ENCODE peak calls at places on chromosome 15, in four cellular contexts. Z, W, V and E are unnamed samples.

GRCh38 chr15:60675763-60676162 is 196.8 kb upstream of the ICE2 start:
- DNase-seq in Z (no peak), W (no peak), V (no peak), E (no peak)

GRCh38 chr15:72229076-72229946 is 1.7 kb downstream of the PKM start:
- DNase-seq in Z (no peak), W (peak), V (peak), E (no peak)

GRCh38 chr15:75321711-75322110 is 14.2 kb upstream of the COMMD4 start:
- DNase-seq in Z (no peak), W (no peak), V (no peak), E (no peak)

GRCh38 chr15:28191832-28192231 is 92.7 kb upstream of the OCA2 start:
- DNase-seq in Z (peak), W (no peak), V (peak), E (no peak)

GRCh38 chr15:48084759-48085420 is 35.9 kb upstream of the SLC24A5 start:
- DNase-seq in Z (peak), W (no peak), V (peak), E (peak)

GRCh38 chr15:28975766-28976179 is 90.0 kb downstream of the APBA2 start:
- DNase-seq in Z (peak), W (no peak), V (peak), E (peak)

GRCh38 chr15:49060710-49061483 is 14.7 kb upstream of the SECISBP2L start:
- DNase-seq in Z (no peak), W (no peak), V (no peak), E (no peak)

GRCh38 chr15:74369084-74369745 is 1.8 kb upstream of the CYP11A1 start:
- DNase-seq in Z (no peak), W (no peak), V (no peak), E (no peak)

GRCh38 chr15:70451861-70452653 is 311.3 kb downstream of the UACA start:
- DNase-seq in Z (no peak), W (no peak), V (peak), E (no peak)

GRCh38 chr15:48992545-48992944 is 28.8 kb upstream of the SHC4 start:
- DNase-seq in Z (no peak), W (peak), V (no peak), E (no peak)

GRCh38 chr15:73891328-73891975 is 18.1 kb downstream of the TBC1D21 start:
- DNase-seq in Z (no peak), W (no peak), V (no peak), E (no peak)

GRCh38 chr15:89674526-89674925 is 4.6 kb downstream of the PLIN1 start:
- DNase-seq in Z (no peak), W (no peak), V (no peak), E (peak)

GRCh38 chr15:43133429-43134156 is at the start of gene TMEM62:
- DNase-seq in Z (peak), W (peak), V (peak), E (peak)

GRCh38 chr15:50979041-50979440 is 70.6 kb downstream of the AP4E1 start:
- DNase-seq in Z (no peak), W (no peak), V (no peak), E (no peak)

GRCh38 chr15:82309802-82310201 is 39.5 kb downstream of the GOLGA6L10 start:
- DNase-seq in Z (no peak), W (no peak), V (no peak), E (no peak)

GRCh38 chr15:50107591-50108408 is 11.2 kb downstream of the ATP8B4 start:
- DNase-seq in Z (no peak), W (peak), V (no peak), E (no peak)

GRCh38 chr15:98856540-98856907 is 151.1 kb downstream of the PGPEP1L start:
- DNase-seq in Z (peak), W (no peak), V (no peak), E (no peak)

GRCh38 chr15:41125950-41126642 is 10.0 kb upstream of the INO80 start:
- DNase-seq in Z (no peak), W (no peak), V (no peak), E (peak)

GRCh38 chr15:42286445-42287029 is 13.3 kb upstream of the TMEM87A start:
- DNase-seq in Z (no peak), W (peak), V (no peak), E (peak)

GRCh38 chr15:23797747-23798157 is 110.6 kb upstream of the NDN start:
- DNase-seq in Z (no peak), W (no peak), V (peak), E (no peak)

GRCh38 chr15:34070003-34070402 is 31.0 kb upstream of the AVEN start:
- DNase-seq in Z (peak), W (no peak), V (no peak), E (no peak)

GRCh38 chr15:99704444-99704838 is 28.8 kb downstream of the LYSMD4 start:
- DNase-seq in Z (peak), W (peak), V (peak), E (peak)

GRCh38 chr15:61381501-61381900 is 152.4 kb upstream of the RORA start:
- DNase-seq in Z (no peak), W (no peak), V (no peak), E (no peak)

GRCh38 chr15:66098019-66098363 is 155.6 kb downstream of the MEGF11 start:
- DNase-seq in Z (no peak), W (no peak), V (no peak), E (no peak)
- TF ChIP-seq REST in Z (no peak), W (no peak), V (no peak), E (no peak)

DNA sequence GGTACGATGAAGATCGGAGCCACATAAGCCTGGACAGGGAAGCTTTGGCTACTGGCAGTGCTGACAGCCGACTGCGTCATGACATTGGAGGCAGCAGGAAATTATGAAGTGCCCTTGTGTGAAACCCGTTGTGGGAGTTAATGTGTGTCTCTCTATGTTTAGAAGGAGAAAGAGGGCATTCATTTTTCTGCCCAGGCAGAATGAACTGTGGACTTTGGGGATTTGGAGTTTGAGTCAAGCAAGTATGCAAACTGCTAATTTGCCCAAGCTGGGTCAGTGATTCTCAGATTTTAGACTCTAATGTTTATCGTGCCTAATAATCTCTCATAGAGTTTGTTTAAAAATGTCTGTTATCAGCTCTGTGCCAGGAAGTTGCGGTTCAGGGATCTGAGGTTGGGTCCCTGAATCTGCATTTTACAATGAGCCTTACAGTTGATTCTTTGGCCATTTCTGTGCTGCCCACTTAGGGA is 5.6 kb downstream of the CTXND1 start:
- DNase-seq in Z (no peak), W (no peak), V (no peak), E (peak)
- TF ChIP-seq REST in Z (no peak), W (no peak), V (no peak), E (no peak)

DNA sequence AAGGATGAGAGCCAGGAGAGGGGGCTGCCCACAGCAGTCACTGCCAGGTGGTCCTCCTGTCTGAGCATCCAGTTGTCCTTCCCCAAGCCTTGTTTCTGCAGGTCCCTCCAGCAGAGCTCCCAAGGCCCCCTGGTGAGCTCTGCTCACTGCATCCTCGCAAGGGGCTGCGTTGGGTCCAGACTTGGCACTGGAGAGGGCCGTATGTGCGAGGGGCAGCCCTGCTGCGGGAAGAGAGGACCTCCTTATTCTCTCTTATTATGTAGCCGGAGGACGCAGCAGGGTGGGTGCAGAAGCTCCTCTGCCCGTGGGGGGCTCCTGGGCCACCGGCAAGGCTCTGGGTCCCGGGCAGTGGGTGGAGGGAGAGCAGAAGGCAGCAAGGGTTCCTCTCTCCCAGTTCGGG is 14.4 kb upstream of the KLF13 start:
- DNase-seq in Z (no peak), W (no peak), V (no peak), E (no peak)
- TF ChIP-seq REST in Z (no peak), W (no peak), V (no peak), E (no peak)

GRCh38 chr15:68314563-68314962 is 37.0 kb downstream of the FEM1B start:
- DNase-seq in Z (no peak), W (no peak), V (no peak), E (peak)
- TF ChIP-seq REST in Z (no peak), W (no peak), V (no peak), E (no peak)

GRCh38 chr15:77599357-77599756 is 33.4 kb downstream of the LINGO1 start:
- DNase-seq in Z (no peak), W (no peak), V (no peak), E (no peak)
- TF ChIP-seq REST in Z (no peak), W (no peak), V (no peak), E (no peak)

GRCh38 chr15:64180235-64180824 is 17.5 kb upstream of the PPIB start:
- DNase-seq in Z (no peak), W (no peak), V (peak), E (no peak)
- TF ChIP-seq REST in Z (no peak), W (no peak), V (no peak), E (no peak)

GRCh38 chr15:32683906-32684584 is 33.8 kb upstream of the GREM1 start:
- DNase-seq in Z (peak), W (peak), V (no peak), E (no peak)
- TF ChIP-seq REST in Z (no peak), W (no peak), V (no peak), E (no peak)

GRCh38 chr15:51982770-51983103 is 11.2 kb upstream of the LEO1 start:
- DNase-seq in Z (peak), W (no peak), V (no peak), E (no peak)

GRCh38 chr15:51982013-51982769 is 10.6 kb upstream of the LEO1 start:
- DNase-seq in Z (peak), W (peak), V (peak), E (peak)
- TF ChIP-seq REST in Z (no peak), W (no peak), V (no peak), E (no peak)

GRCh38 chr15:65087411-65087810 is 10.9 kb downstream of the KBTBD13 start:
- DNase-seq in Z (no peak), W (no peak), V (no peak), E (no peak)
- TF ChIP-seq REST in Z (no peak), W (no peak), V (no peak), E (no peak)

GRCh38 chr15:68378595-68378994 is 53.4 kb downstream of the ITGA11 start:
- DNase-seq in Z (no peak), W (no peak), V (no peak), E (no peak)
- TF ChIP-seq REST in Z (no peak), W (no peak), V (no peak), E (no peak)